ENCODE peak calls at places on chromosomes 13 and 19, in four cellular contexts. E is left ventricle myocardium inferior, T is H9, J is heart left ventricle. R is an unnamed sample.

GRCh38 chr19:29568036-29568788 is 37.9 kb upstream of the POP4 start:
- DNase-seq in E (no peak), T (no peak), J (no peak), R (no peak)

GRCh38 chr13:73228546-73228945 is 169.7 kb downstream of the KLF5 start:
- DNase-seq in T (no peak), J (no peak), E (no peak), R (no peak)

GRCh38 chr13:30752201-30752797 is 17.0 kb downstream of the ALOX5AP start:
- DNase-seq in T (no peak), J (peak), E (peak), R (no peak)

GRCh38 chr19:11479470-11480080 is 1.3 kb downstream of the ELAVL3 start:
- DNase-seq in E (peak), J (no peak), T (peak), R (no peak)

GRCh38 chr19:12794196-12794921 is 3.1 kb downstream of the JUNB start:
- DNase-seq in E (no peak), T (no peak), J (no peak), R (no peak)

GRCh38 chr13:62333466-62333865 is 917.8 kb upstream of the PCDH20 start:
- DNase-seq in J (no peak), T (no peak), E (no peak), R (no peak)

GRCh38 chr13:96817336-96817941 is 176.8 kb downstream of the OXGR1 start:
- DNase-seq in T (no peak), J (no peak), E (no peak), R (no peak)

GRCh38 chr13:102799544-102800144 is 725 bp downstream of the BIVM start:
- DNase-seq in J (peak), E (no peak), T (peak), R (peak)

GRCh38 chr19:49430678-49431329 is 5.6 kb downstream of the GFY start:
- DNase-seq in E (no peak), J (no peak), T (no peak), R (no peak)

GRCh38 chr13:77511552-77511951 is 24.0 kb upstream of the SCEL start:
- DNase-seq in E (no peak), J (no peak), T (no peak), R (no peak)

GRCh38 chr19:34364830-34365462 is at the start of gene GPI:
- DNase-seq in E (peak), J (peak), T (peak), R (peak)

GRCh38 chr13:59303433-59303832 is 860.3 kb downstream of the DIAPH3 start:
- DNase-seq in J (no peak), T (no peak), E (no peak), R (no peak)

GRCh38 chr19:41377977-41378707 is 1.8 kb downstream of the TMEM91 start:
- DNase-seq in J (no peak), T (peak), E (no peak), R (no peak)

GRCh38 chr19:54473983-54474382 is 887 bp upstream of the CDC42EP5 start:
- DNase-seq in E (no peak), T (no peak), J (no peak), R (no peak)

GRCh38 chr19:37127999-37128820 is 44.3 kb downstream of the ZNF585A start:
- DNase-seq in T (no peak), J (no peak), E (no peak), R (no peak)

GRCh38 chr13:40217675-40218074 is 448.8 kb downstream of the FOXO1 start:
- DNase-seq in J (no peak), T (no peak), E (no peak), R (no peak)

GRCh38 chr13:20217168-20217567 is 15.0 kb downstream of the GJB6 start:
- DNase-seq in J (no peak), E (no peak), T (no peak), R (no peak)

GRCh38 chr13:112867301-112867711 is 101.7 kb upstream of the MCF2L start:
- DNase-seq in E (no peak), T (no peak), J (no peak), R (no peak)

GRCh38 chr13:46516624-46517318 is 36.2 kb upstream of the LRCH1 start:
- DNase-seq in E (no peak), T (no peak), J (no peak), R (no peak)

GRCh38 chr13:45695198-45695730 is 6.9 kb upstream of the CBY2 start:
- DNase-seq in T (no peak), E (no peak), J (no peak), R (no peak)

GRCh38 chr13:99614465-99614885 is 113.2 kb downstream of the TM9SF2 start:
- DNase-seq in T (peak), J (no peak), E (no peak), R (peak)

GRCh38 chr19:36151144-36152051 is 849 bp downstream of the COX7A1 start:
- DNase-seq in J (peak), E (peak), T (peak), R (no peak)

GRCh38 chr13:100040196-100040595 is 48.7 kb upstream of the PCCA start:
- DNase-seq in J (no peak), T (no peak), E (no peak), R (no peak)

GRCh38 chr19:14418743-14419037 is 451 bp downstream of the DDX39A start:
- DNase-seq in J (no peak), T (no peak), E (no peak), R (no peak)

GRCh38 chr19:8233370-8233769 is 24.2 kb downstream of the CERS4 start:
- DNase-seq in J (no peak), E (no peak), T (no peak), R (no peak)

GRCh38 chr19:12156254-12157058 is at the start of gene ZNF625:
- DNase-seq in J (peak), T (peak), E (peak), R (no peak)

GRCh38 chr19:581399-582111 is 8.1 kb upstream of the HCN2 start:
- DNase-seq in T (no peak), E (no peak), J (no peak), R (no peak)

GRCh38 chr19:35882074-35882832 is 13.9 kb downstream of the APLP1 start:
- DNase-seq in E (no peak), T (no peak), J (no peak), R (no peak)

GRCh38 chr13:52968074-52968700 is 60.4 kb upstream of the OLFM4 start:
- DNase-seq in E (peak), J (peak), T (peak), R (peak)

GRCh38 chr19:39375929-39376328 is 15.0 kb downstream of the PAF1 start:
- DNase-seq in T (no peak), J (no peak), E (no peak), R (no peak)

GRCh38 chr19:39370735-39371134 is 20.2 kb downstream of the PAF1 start:
- DNase-seq in T (no peak), J (no peak), E (no peak), R (no peak)

GRCh38 chr19:39369200-39369599 is 21.7 kb downstream of the PAF1 start:
- DNase-seq in T (no peak), E (no peak), J (no peak), R (no peak)

GRCh38 chr19:39372047-39372802 is 18.7 kb downstream of the PAF1 start:
- DNase-seq in T (no peak), E (peak), J (peak), R (no peak)

GRCh38 chr19:39372941-39373340 is 18.0 kb downstream of the PAF1 start:
- DNase-seq in T (no peak), J (no peak), E (no peak), R (no peak)
- H3K27ac ChIP-seq in T (no peak), J (peak), E (peak), R (peak)

GRCh38 chr19:1905071-1905862 is at the start of the genes ADAT3 and SCAMP4:
- DNase-seq in J (peak), T (peak), E (peak), R (peak)

GRCh38 chr19:1904385-1905070 is 671 bp upstream of the ADAT3 start:
- DNase-seq in J (peak), T (peak), E (no peak), R (no peak)

GRCh38 chr19:1906985-1907562 is 1.9 kb downstream of the ADAT3 start:
- DNase-seq in J (no peak), T (no peak), E (no peak), R (no peak)

GRCh38 chr19:1905863-1906375 is 720 bp downstream of the ADAT3 start:
- DNase-seq in J (no peak), T (no peak), E (no peak), R (no peak)

GRCh38 chr19:1901940-1902404 is 3.2 kb upstream of the ADAT3 start:
- DNase-seq in T (no peak), J (peak), E (peak), R (no peak)
- H3K27ac ChIP-seq in T (no peak), J (no peak), E (peak), R (no peak)

GRCh38 chr19:18208098-18208951 is 4.5 kb upstream of the RAB3A start:
- DNase-seq in E (peak), J (peak), T (peak), R (peak)
- H3K27ac ChIP-seq in E (peak), J (no peak), T (no peak), R (no peak)

DNA sequence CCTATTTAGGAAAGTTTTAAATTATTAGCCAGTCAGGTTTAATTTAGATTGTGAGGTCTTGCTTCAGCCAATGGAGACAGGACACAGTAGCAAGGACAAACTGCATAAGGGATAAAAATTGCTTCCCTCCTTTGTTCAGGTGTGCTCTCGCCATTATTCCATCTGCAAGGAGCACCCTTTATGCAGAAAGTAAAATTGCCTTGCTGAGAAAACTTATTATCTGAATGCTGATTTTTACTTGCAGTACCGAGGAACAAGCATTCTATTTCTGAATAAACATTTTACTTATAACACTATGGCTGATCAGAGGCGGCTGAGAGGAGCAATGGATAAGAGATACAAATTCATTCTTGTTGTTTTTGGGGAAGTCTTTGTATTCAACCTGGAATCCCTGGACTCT is 8.0 kb downstream of the CYP4F22 start:
- DNase-seq in T (no peak), J (no peak), E (no peak), R (no peak)
- H3K27ac ChIP-seq in T (no peak), J (no peak), E (no peak), R (no peak)

GRCh38 chr19:2266183-2266993 is 10.2 kb upstream of the JSRP1 start:
- DNase-seq in J (peak), T (no peak), E (peak), R (peak)
- H3K27ac ChIP-seq in J (peak), T (no peak), E (peak), R (no peak)

GRCh38 chr19:4990306-4990705 is 21.4 kb downstream of the KDM4B start:
- DNase-seq in J (no peak), T (no peak), E (no peak), R (no peak)

GRCh38 chr19:4986471-4986888 is 17.6 kb downstream of the KDM4B start:
- DNase-seq in E (no peak), T (no peak), J (no peak), R (no peak)

GRCh38 chr19:4987286-4987685 is 18.4 kb downstream of the KDM4B start:
- DNase-seq in E (no peak), T (no peak), J (no peak), R (no peak)

GRCh38 chr19:4987692-4988370 is 18.9 kb downstream of the KDM4B start:
- DNase-seq in J (no peak), E (no peak), T (no peak), R (no peak)

DNA sequence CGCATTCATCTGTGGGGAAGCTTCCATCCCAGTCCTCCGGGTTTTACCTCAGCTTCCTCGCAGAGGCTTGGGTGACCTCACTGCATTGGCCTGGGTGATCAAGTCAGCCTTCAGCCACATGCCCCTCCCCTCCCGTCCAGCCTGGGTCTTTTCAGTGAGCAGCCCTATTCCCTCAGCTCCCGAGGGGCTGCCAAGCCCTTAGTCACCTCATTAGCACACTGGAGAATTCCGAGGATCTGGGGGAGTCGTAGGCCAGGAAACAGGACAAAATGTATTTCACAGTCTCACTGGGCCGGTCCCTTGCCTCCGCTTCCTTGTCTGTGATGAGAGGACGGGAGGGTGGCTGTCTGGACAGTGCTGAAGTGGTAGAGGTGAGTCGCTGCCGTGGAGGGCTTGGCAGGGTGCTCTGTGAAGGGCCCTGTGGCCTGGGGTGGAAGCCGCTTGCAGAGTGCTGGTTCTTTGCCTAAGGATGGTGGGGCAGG is 19.9 kb downstream of the KDM4B start:
- DNase-seq in T (no peak), E (peak), J (peak), R (no peak)
- H3K27ac ChIP-seq in T (no peak), E (peak), J (peak), R (no peak)

GRCh38 chr19:46761418-46761831 is 15.2 kb upstream of the STRN4 start:
- DNase-seq in T (no peak), J (no peak), E (no peak), R (no peak)

GRCh38 chr19:46766569-46767317 is 20.5 kb upstream of the STRN4 start:
- DNase-seq in E (peak), J (no peak), T (peak), R (no peak)

GRCh38 chr19:46762245-46762890 is 16.1 kb upstream of the STRN4 start:
- DNase-seq in J (no peak), T (no peak), E (no peak), R (no peak)

GRCh38 chr19:46760363-46760762 is 14.1 kb upstream of the STRN4 start:
- DNase-seq in T (no peak), J (no peak), E (no peak), R (no peak)

DNA sequence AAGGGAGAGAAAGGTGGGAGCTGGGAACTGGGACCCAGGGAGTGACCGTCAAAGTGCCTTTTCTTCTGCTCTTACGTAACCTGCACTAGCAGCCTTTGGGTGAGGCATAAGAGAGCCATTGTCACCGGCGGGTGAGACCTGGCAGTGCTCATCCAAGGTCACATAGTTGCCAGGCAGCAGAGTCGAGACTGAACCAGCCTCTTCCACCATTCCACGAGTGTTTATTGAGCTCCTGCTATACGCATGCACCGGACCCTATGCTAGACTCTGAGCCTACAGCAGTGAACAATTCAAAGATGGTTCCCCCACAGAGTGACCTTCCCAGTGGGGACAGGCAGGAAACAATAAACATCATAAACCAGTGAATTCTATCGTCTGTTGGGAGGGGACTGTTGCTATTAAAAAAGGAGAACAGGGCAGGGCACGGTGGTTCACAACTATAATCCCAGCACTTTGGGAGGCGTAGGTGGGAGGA is 18.6 kb upstream of the STRN4 start:
- DNase-seq in J (no peak), E (no peak), T (no peak), R (no peak)
- H3K27ac ChIP-seq in J (no peak), E (no peak), T (no peak), R (no peak)

GRCh38 chr13:110519506-110519905 is 42.0 kb downstream of the RAB20 start:
- DNase-seq in E (no peak), J (no peak), T (no peak), R (no peak)

GRCh38 chr13:110519046-110519445 is 42.5 kb downstream of the RAB20 start:
- DNase-seq in E (no peak), J (no peak), T (no peak), R (no peak)

GRCh38 chr13:110521946-110522345 is 39.6 kb downstream of the RAB20 start:
- DNase-seq in T (no peak), J (no peak), E (no peak), R (no peak)

GRCh38 chr13:110521296-110521680 is 40.2 kb downstream of the RAB20 start:
- DNase-seq in E (no peak), J (no peak), T (no peak), R (no peak)

GRCh38 chr13:110520431-110521295 is 40.9 kb downstream of the RAB20 start:
- DNase-seq in E (peak), T (no peak), J (peak), R (no peak)
- H3K27ac ChIP-seq in E (peak), T (no peak), J (peak), R (no peak)